ENCODE peak calls at places on chromosomes 13 and 19, in ten cellular contexts. S is naive thymus-derived CD4-positive, alpha-beta T cell; W is AG04450; F is HTR-8/SVneo; I is esophagus muscularis mucosa; Z is NCI-H1092 treated with DMSO at 0.1 percent for 48 hours; C is stimulated activated CD8-positive, alpha-beta memory T cell treated with anti-CD3 and anti-CD28 coated beads, Interleukin-12 subunit alpha, Interleukin-12 subunit beta, amount 100 ng/mL, for 4 hours; Q is NCI-H2107; Y is body of pancreas; G is upper lobe of right lung. J is an unnamed sample.
A peak's percentile ranks its signal among the peaks of the same experiment; 100 is the strongest.

GRCh38 chr19:49591731-49592485 is 926 bp downstream of the PRR12 start:
- DNase-seq in S (peak; percentile 53), W (no peak), F (peak; percentile 50), I (no peak), Z (peak; percentile 20), C (peak; percentile 35), Q (no peak), Y (peak; percentile 50), G (peak; percentile 79), J (no peak)

GRCh38 chr19:41398042-41398403 is 405 bp downstream of the BCKDHA start:
- DNase-seq in S (no peak), W (no peak), F (no peak), I (no peak), Z (no peak), C (no peak), Q (no peak), Y (no peak), G (no peak), J (no peak)

GRCh38 chr13:82848766-82849165 is 1033.5 kb downstream of the SLITRK1 start:
- DNase-seq in S (no peak), W (no peak), F (no peak), I (no peak), Z (no peak), C (no peak), Q (no peak), Y (no peak), G (no peak), J (no peak)

GRCh38 chr19:18417250-18418033 is 1.8 kb upstream of the SSBP4 start:
- DNase-seq in S (no peak), W (no peak), F (peak; percentile 85), I (no peak), Z (peak; percentile 60), C (no peak), Q (no peak), Y (peak; percentile 75), G (peak; percentile 89), J (peak; percentile 47)

GRCh38 chr13:44470623-44471562 is 97.3 kb downstream of the SERP2 start:
- DNase-seq in S (peak; percentile 10), W (no peak), F (no peak), I (no peak), Z (no peak), C (no peak), Q (no peak), Y (no peak), G (no peak), J (no peak)

GRCh38 chr19:3179739-3180293 is 1.2 kb downstream of the S1PR4 start:
- DNase-seq in S (peak; percentile 25), W (no peak), F (no peak), I (no peak), Z (no peak), C (no peak), Q (no peak), Y (no peak), G (no peak), J (no peak)

GRCh38 chr13:25692156-25692555 is 320.4 kb downstream of the ATP8A2 start:
- DNase-seq in S (no peak), W (no peak), F (no peak), I (no peak), Z (no peak), C (no peak), Q (no peak), Y (no peak), G (no peak), J (no peak)

GRCh38 chr13:41648314-41648935 is 191.1 kb downstream of the RGCC start:
- DNase-seq in S (no peak), W (peak; percentile 21), F (peak; percentile 5), I (no peak), Z (no peak), C (no peak), Q (no peak), Y (no peak), G (no peak), J (peak; percentile 26)

GRCh38 chr13:100273138-100273537 is 184.2 kb downstream of the PCCA start:
- DNase-seq in S (no peak), W (no peak), F (no peak), I (no peak), Z (no peak), C (no peak), Q (no peak), Y (no peak), G (no peak), J (no peak)